ENCODE peak calls at places on chromosomes 12 and 14, in five cellular contexts. W, J, C, H and Q are unnamed samples.

GRCh38 chr12:84034891-84035290 is 877.7 kb downstream of the SLC6A15 start:
- DNase-seq in W (no peak), J (no peak), C (no peak), H (no peak), Q (no peak)

GRCh38 chr12:82682326-82682725 is 4.4 kb upstream of the TMTC2 start:
- DNase-seq in W (no peak), J (peak; percentile 9), C (no peak), H (no peak), Q (peak; percentile 33)

GRCh38 chr12:67786086-67786485 is 137.5 kb downstream of the DYRK2 start:
- DNase-seq in W (no peak), J (no peak), C (no peak), H (no peak), Q (no peak)

GRCh38 chr12:95096378-95096777 is 23.0 kb upstream of the NR2C1 start:
- DNase-seq in W (no peak), J (no peak), C (no peak), H (no peak), Q (no peak)

GRCh38 chr14:35121026-35121886 is 534 bp downstream of the PPP2R3C start:
- DNase-seq in W (no peak), J (peak; percentile 51), C (no peak), H (no peak), Q (no peak)

GRCh38 chr14:41000350-41000749 is 606.3 kb upstream of the LRFN5 start:
- DNase-seq in W (no peak), J (no peak), C (no peak), H (no peak), Q (no peak)

GRCh38 chr14:89013098-89013504 is 188.7 kb downstream of the TTC8 start:
- DNase-seq in W (peak; percentile 90), J (peak; percentile 43), C (peak; percentile 6), H (peak; percentile 73), Q (peak; percentile 25)

GRCh38 chr12:122001379-122002209 is 20.1 kb upstream of the BCL7A start:
- DNase-seq in W (no peak), J (no peak), C (no peak), H (peak; percentile 59), Q (peak; percentile 69)

GRCh38 chr14:101216725-101217463 is 313.4 kb upstream of the RTL1 start:
- DNase-seq in W (peak; percentile 63), J (no peak), C (no peak), H (no peak), Q (no peak)

GRCh38 chr12:57552692-57553321 is 3.0 kb downstream of the KIF5A start:
- DNase-seq in W (no peak), J (peak; percentile 65), C (no peak), H (no peak), Q (peak; percentile 62)

GRCh38 chr14:92475451-92476187 is 38.0 kb upstream of the RIN3 start:
- DNase-seq in W (peak; percentile 41), J (peak; percentile 43), C (peak; percentile 52), H (no peak), Q (no peak)

GRCh38 chr12:67710582-67710981 is 62.0 kb downstream of the DYRK2 start:
- DNase-seq in W (peak; percentile 67), J (peak; percentile 66), C (no peak), H (no peak), Q (no peak)

GRCh38 chr12:113996026-113996425 is 29.9 kb upstream of the RBM19 start:
- DNase-seq in W (peak; percentile 5), J (no peak), C (no peak), H (peak; percentile 82), Q (peak; percentile 62)

GRCh38 chr12:19895609-19896008 is 456.3 kb downstream of the AEBP2 start:
- DNase-seq in W (no peak), J (no peak), C (peak; percentile 60), H (no peak), Q (no peak)

GRCh38 chr12:105223884-105224283 is 12.1 kb downstream of the APPL2 start:
- DNase-seq in W (no peak), J (no peak), C (no peak), H (no peak), Q (no peak)

GRCh38 chr12:67705394-67706370 is 57.1 kb downstream of the DYRK2 start:
- DNase-seq in W (no peak), J (peak; percentile 67), C (peak; percentile 87), H (no peak), Q (no peak)

GRCh38 chr14:91237219-91237618 is 7.3 kb downstream of the GPR68 start:
- DNase-seq in W (no peak), J (peak; percentile 92), C (peak; percentile 36), H (no peak), Q (no peak)

GRCh38 chr12:47868552-47869031 is 36.2 kb downstream of the VDR start:
- DNase-seq in W (no peak), J (no peak), C (no peak), H (peak; percentile 23), Q (no peak)

GRCh38 chr12:64696065-64696741 is 63.0 kb downstream of the GNS start:
- DNase-seq in W (peak; percentile 28), J (peak; percentile 58), C (peak; percentile 62), H (no peak), Q (no peak)

GRCh38 chr12:30701056-30701455 is 5.4 kb upstream of the IPO8 start:
- DNase-seq in W (no peak), J (no peak), C (no peak), H (no peak), Q (no peak)

GRCh38 chr12:19288603-19289244 is 150.6 kb upstream of the AEBP2 start:
- DNase-seq in W (peak; percentile 32), J (peak; percentile 61), C (peak; percentile 58), H (no peak), Q (peak; percentile 37)

GRCh38 chr12:39375206-39375808 is 67.6 kb downstream of the KIF21A start:
- DNase-seq in W (peak; percentile 13), J (no peak), C (no peak), H (no peak), Q (peak; percentile 14)

GRCh38 chr12:12983420-12984035 is 16.5 kb downstream of the HEBP1 start:
- DNase-seq in W (peak; percentile 30), J (peak; percentile 81), C (peak; percentile 78), H (no peak), Q (no peak)

GRCh38 chr12:95762123-95762785 is 28.3 kb downstream of the NTN4 start:
- DNase-seq in W (peak; percentile 95), J (no peak), C (no peak), H (no peak), Q (no peak)

GRCh38 chr12:93151079-93151759 is 222.1 kb upstream of the EEA1 start:
- DNase-seq in W (no peak), J (no peak), C (no peak), H (no peak), Q (no peak)

GRCh38 chr14:101953151-101953550 is 11.2 kb upstream of the DYNC1H1 start:
- DNase-seq in W (no peak), J (no peak), C (no peak), H (no peak), Q (no peak)

GRCh38 chr14:74645244-74645643 is 33.2 kb upstream of the LTBP2 start:
- DNase-seq in W (no peak), J (no peak), C (no peak), H (no peak), Q (no peak)

GRCh38 chr12:133130808-133131128 is 341 bp downstream of the ZNF10 start:
- DNase-seq in W (no peak), J (peak; percentile 57), C (no peak), H (no peak), Q (no peak)

GRCh38 chr12:76621582-76622024 is 62.0 kb upstream of the OSBPL8 start:
- DNase-seq in W (peak; percentile 93), J (peak; percentile 62), C (peak; percentile 75), H (peak; percentile 59), Q (peak; percentile 75)

GRCh38 chr12:26630546-26631027 is 202.4 kb downstream of the ITPR2 start:
- DNase-seq in W (peak; percentile 72), J (peak; percentile 66), C (peak; percentile 90), H (no peak), Q (no peak)
- H2AFZ ChIP-seq in W (no peak overlapping the region), J (no peak overlapping the region), C (no peak overlapping the region), H (no peak overlapping the region), Q (no peak overlapping the region)

DNA sequence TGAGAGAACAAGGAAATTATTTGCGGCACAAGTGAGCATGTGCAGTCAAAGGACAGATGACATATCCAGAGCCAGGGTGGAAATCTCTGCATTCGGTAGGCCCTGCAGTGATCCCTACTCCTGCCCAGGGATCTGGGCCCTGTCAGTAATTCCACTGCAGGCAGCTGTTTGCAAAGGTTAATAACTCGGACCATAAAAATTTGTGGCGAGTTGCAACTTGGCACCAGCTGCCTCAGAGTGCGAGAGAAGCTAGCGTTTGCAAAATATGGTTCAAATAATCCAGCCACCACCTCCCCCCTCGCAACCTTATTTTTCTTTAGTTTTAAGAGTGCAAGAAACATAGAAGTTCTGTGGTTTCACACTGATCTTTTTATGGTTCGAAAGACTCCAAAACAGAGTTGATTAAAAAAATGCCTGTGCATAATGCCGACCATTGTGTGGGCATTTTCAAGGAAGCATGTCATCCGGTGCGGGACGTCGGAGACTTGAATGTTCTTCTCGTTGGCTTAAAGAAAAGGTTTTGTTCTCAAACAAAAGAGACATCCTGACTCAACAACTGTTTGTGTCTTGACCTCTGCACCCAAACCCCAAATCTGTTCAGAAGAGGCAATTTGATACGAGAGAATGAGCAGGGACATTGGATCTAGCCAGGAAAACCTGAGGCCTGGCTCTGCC is 224.4 kb downstream of the BCL11B start:
- DNase-seq in W (no peak), J (no peak), C (no peak), H (no peak), Q (peak; percentile 89)
- H2AFZ ChIP-seq in W (no peak overlapping the region), J (no peak overlapping the region), C (no peak overlapping the region), H (no peak overlapping the region), Q (no peak overlapping the region)

GRCh38 chr12:130872179-130873096 is 572 bp downstream of the RAN start:
- DNase-seq in W (no peak), J (peak; percentile 73), C (peak; percentile 42), H (no peak), Q (peak; percentile 71)
- H2AFZ ChIP-seq in W (no peak overlapping the region), J (peak overlapping the region; percentile 50), C (peak overlapping the region; percentile 6), H (no peak overlapping the region), Q (no peak overlapping the region)

DNA sequence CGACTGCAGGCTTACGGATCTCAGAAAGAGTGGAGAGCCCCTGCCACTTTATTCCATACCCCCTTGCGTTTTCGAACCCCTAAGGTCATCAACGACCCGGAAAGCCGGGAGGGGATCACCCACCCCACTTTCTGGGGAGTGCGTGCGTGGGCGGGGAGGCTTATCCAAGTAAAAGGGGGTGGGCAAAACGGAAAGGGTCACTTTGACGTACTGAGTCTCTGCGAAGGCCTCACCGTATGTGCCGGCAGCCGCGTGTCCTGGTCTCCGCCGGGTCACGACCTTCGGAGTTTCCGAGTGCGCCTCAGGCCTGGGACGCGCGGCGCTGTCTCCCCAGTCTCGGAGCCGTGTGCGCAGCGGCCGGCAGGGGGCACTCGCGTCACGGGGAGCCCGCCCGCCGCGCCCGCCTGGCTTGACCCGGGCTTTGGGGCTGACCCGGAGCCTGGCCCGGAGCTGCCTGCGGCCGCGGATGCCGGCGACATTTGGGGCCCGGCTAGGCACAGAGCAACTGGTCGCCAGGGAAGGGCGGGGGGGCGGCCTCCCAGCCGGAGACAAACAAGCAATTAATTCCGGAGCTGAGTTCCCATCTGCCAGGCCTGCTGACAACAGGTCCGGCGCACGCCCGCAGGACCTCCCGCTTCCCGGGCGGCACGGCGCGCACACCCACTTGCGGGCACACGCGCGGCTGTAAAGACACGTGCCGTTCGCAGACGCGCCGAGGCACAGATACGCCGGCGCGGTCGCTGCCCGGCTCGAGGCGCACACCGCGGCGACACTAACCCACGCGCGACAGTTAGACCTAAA is 890 bp upstream of the KIF26A start:
- DNase-seq in W (peak; percentile 10), J (peak; percentile 64), C (peak; percentile 51), H (peak; percentile 84), Q (peak; percentile 92)
- H2AFZ ChIP-seq in W (no peak overlapping the region), J (no peak overlapping the region), C (peak overlapping the region; percentile 91), H (no peak overlapping the region), Q (peak overlapping the region; percentile 73)

GRCh38 chr12:23816394-23816851 is 133.0 kb downstream of the SOX5 start:
- DNase-seq in W (peak; percentile 12), J (no peak), C (no peak), H (peak; percentile 47), Q (no peak)
- H2AFZ ChIP-seq in W (no peak overlapping the region), J (no peak overlapping the region), C (no peak overlapping the region), H (no peak overlapping the region), Q (no peak overlapping the region)